ENCODE peak calls at places on chromosomes 13 and 19, in nine cellular contexts. O is stomach, D is transverse colon, B is GM12892, K is H1, L is upper lobe of left lung, C is HepG2, Y is spleen, W is vagina. I is an unnamed sample.

GRCh38 chr19:16888629-16889371 is at the start of gene F2RL3:
- DNase-seq in O (peak), D (peak), B (peak), K (no peak), L (peak), C (no peak), Y (peak), W (no peak), I (peak)

GRCh38 chr13:85798999-85799646 is at the start of gene SLITRK6:
- DNase-seq in O (no peak), D (no peak), B (no peak), K (peak), L (no peak), C (no peak), Y (no peak), W (no peak), I (no peak)

GRCh38 chr13:91609353-91609752 is 210.9 kb downstream of the GPC5 start:
- DNase-seq in O (no peak), D (no peak), B (no peak), K (no peak), L (no peak), C (no peak), Y (no peak), W (no peak), I (no peak)

GRCh38 chr19:38452430-38453366 is 19.2 kb downstream of the RYR1 start:
- DNase-seq in O (no peak), D (no peak), B (no peak), K (peak), L (no peak), C (no peak), Y (no peak), W (no peak), I (no peak)

GRCh38 chr19:10552596-10553053 is 8.9 kb downstream of the ATG4D start:
- DNase-seq in O (no peak), D (no peak), B (no peak), K (peak), L (no peak), C (no peak), Y (no peak), W (no peak), I (no peak)

GRCh38 chr19:34232566-34233481 is 21.5 kb upstream of the GARRE1 start:
- DNase-seq in O (no peak), D (no peak), B (no peak), K (no peak), L (no peak), C (peak), Y (no peak), W (no peak), I (no peak)

GRCh38 chr19:30450101-30450500 is 77.9 kb downstream of the ZNF536 start:
- DNase-seq in O (no peak), D (peak), B (no peak), K (peak), L (no peak), C (no peak), Y (peak), W (no peak), I (no peak)

GRCh38 chr13:110910013-110910890 is 4.6 kb downstream of the ANKRD10 start:
- DNase-seq in O (no peak), D (peak), B (no peak), K (no peak), L (no peak), C (no peak), Y (no peak), W (no peak), I (no peak)

GRCh38 chr19:19021115-19021514 is 12.2 kb downstream of the SUGP2 start:
- DNase-seq in O (no peak), D (no peak), B (no peak), K (no peak), L (no peak), C (peak), Y (no peak), W (no peak), I (no peak)

GRCh38 chr19:48480151-48480475 is 10.9 kb downstream of the CYTH2 start:
- DNase-seq in O (peak), D (peak), B (no peak), K (no peak), L (peak), C (no peak), Y (peak), W (no peak), I (no peak)

GRCh38 chr19:15517778-15518177 is 9.5 kb downstream of the CYP4F22 start:
- DNase-seq in O (no peak), D (no peak), B (no peak), K (no peak), L (no peak), C (no peak), Y (no peak), W (no peak), I (no peak)

GRCh38 chr13:65217459-65217858 is 2012.7 kb downstream of the PCDH9 start:
- DNase-seq in O (no peak), D (no peak), B (no peak), K (no peak), L (no peak), C (no peak), Y (no peak), W (no peak), I (no peak)
- TF ChIP-seq POLR2AphosphoS5 in O (no peak), D (no peak), B (no peak), K (no peak), L (no peak), C (no peak), Y (no peak), W (no peak), I (no peak)

GRCh38 chr13:77523386-77523785 is 12.1 kb upstream of the SCEL start:
- DNase-seq in O (no peak), D (no peak), B (no peak), K (no peak), L (no peak), C (no peak), Y (no peak), W (no peak), I (no peak)
- TF ChIP-seq POLR2A in O (no peak), D (no peak), B (no peak), K (no peak), L (no peak), C (no peak), Y (no peak), W (no peak), I (no peak)

GRCh38 chr19:12766051-12766521 is 9.3 kb downstream of the HOOK2 start:
- DNase-seq in O (peak), D (peak), B (peak), K (no peak), L (peak), C (peak), Y (peak), W (no peak), I (peak)
- TF ChIP-seq POLR2AphosphoS5 in O (peak), D (peak), B (no peak), K (no peak), L (no peak), C (no peak), Y (peak), W (peak), I (no peak)

DNA sequence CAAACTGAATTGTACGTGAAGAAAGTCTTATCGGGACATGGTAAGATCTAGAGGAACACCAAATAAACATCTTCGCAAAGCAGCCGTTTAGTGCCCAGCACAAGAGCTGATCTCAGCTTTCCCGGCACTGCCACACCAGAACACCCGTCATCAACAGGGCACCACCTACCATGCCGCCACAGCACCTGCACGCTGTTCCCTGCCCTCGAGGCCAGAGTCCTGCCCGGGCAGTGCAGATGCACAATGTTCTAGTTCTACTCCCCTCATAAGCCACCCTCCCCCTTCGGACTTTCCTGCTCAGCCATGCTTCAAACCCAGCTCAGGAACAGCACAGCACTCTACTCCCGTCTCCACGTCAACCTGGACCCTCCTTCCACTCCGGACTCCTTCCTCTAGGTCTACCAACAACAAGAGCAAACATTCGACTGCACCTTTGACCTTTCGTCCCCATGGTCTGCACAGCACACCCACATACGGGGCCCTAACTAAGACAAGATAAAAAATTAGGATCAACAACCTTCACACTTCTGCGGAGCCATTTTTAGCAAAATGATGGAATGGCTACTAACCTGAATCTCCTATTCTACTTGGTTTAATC is 25.1 kb downstream of the TUBGCP3 start:
- DNase-seq in O (no peak), D (no peak), B (no peak), K (no peak), L (no peak), C (no peak), Y (no peak), W (no peak), I (no peak)
- TF ChIP-seq POLR2A in O (no peak), D (no peak), B (no peak), K (no peak), L (no peak), C (no peak), Y (no peak), W (no peak), I (no peak)

GRCh38 chr19:1237754-1238372 is at the start of gene CBARP:
- DNase-seq in O (no peak), D (no peak), B (no peak), K (no peak), L (no peak), C (no peak), Y (no peak), W (no peak), I (no peak)
- TF ChIP-seq POLR2AphosphoS5 in O (no peak), D (no peak), B (no peak), K (no peak), L (no peak), C (no peak), Y (no peak), W (no peak), I (no peak)

GRCh38 chr19:4516939-4517300 is 1.4 kb downstream of the PLIN4 start:
- DNase-seq in O (no peak), D (no peak), B (no peak), K (no peak), L (no peak), C (no peak), Y (no peak), W (no peak), I (no peak)
- TF ChIP-seq POLR2A in O (no peak), D (no peak), B (no peak), K (no peak), L (no peak), C (no peak), Y (no peak), W (no peak), I (no peak)